ENCODE peak calls at places on chromosome 14, in nine cellular contexts. V is breast epithelium, M is SK-N-MC, W is HCT116, G is esophagus muscularis mucosa, R is transverse colon, J is K562, F is GM12878, H is suprapubic skin. X is an unnamed sample.
A peak's percentile ranks its signal among the peaks of the same experiment; 100 is the strongest.

GRCh38 chr14:93669632-93670031 is 118.7 kb downstream of the PRIMA1 start:
- DNase-seq in J (no peak), V (no peak), G (no peak), F (no peak), M (no peak), R (no peak), H (no peak), W (no peak), X (no peak)

GRCh38 chr14:33788116-33788515 is 162.8 kb downstream of the EGLN3 start:
- DNase-seq in F (no peak), R (no peak), M (no peak), H (no peak), W (no peak), V (no peak), G (no peak), J (no peak), X (no peak)

GRCh38 chr14:36295642-36296627 is 24.5 kb downstream of the MBIP start:
- DNase-seq in J (no peak), H (no peak), R (no peak), G (no peak), V (no peak), F (no peak), M (no peak), W (no peak), X (no peak)

GRCh38 chr14:36208690-36209278 is 32.3 kb upstream of the PTCSC3 start:
- DNase-seq in J (no peak), G (no peak), F (no peak), M (no peak), V (no peak), H (no peak), W (no peak), R (no peak), X (no peak)

GRCh38 chr14:90545431-90545830 is 148.6 kb downstream of the CALM1 start:
- DNase-seq in G (no peak), F (no peak), W (no peak), H (no peak), R (no peak), M (no peak), V (no peak), J (no peak), X (no peak)

GRCh38 chr14:88421286-88421685 is 35.8 kb downstream of the SPATA7 start:
- DNase-seq in V (no peak), W (no peak), H (no peak), R (no peak), F (no peak), J (no peak), M (no peak), G (no peak), X (no peak)

GRCh38 chr14:102055181-102055901 is 31.5 kb downstream of the HSP90AA1 start:
- DNase-seq in M (no peak), J (no peak), R (no peak), G (no peak), W (no peak), H (no peak), F (no peak), V (no peak), X (no peak)

GRCh38 chr14:56754966-56755365 is 55.3 kb downstream of the OTX2 start:
- DNase-seq in V (no peak), G (no peak), W (no peak), J (no peak), R (no peak), F (no peak), M (no peak), H (no peak), X (no peak)

GRCh38 chr14:70622111-70622712 is 19.5 kb upstream of the TTC9 start:
- DNase-seq in J (no peak), H (no peak), G (no peak), V (no peak), M (no peak), R (peak; percentile 52), F (no peak), W (peak; percentile 53), X (peak; percentile 9)

GRCh38 chr14:77041837-77042557 is 13.5 kb upstream of the IRF2BPL start:
- DNase-seq in R (peak; percentile 56), W (no peak), M (no peak), V (peak; percentile 86), F (no peak), G (no peak), H (no peak), J (no peak), X (no peak)

GRCh38 chr14:89280612-89281011 is 136.4 kb downstream of the FOXN3 start:
- DNase-seq in F (no peak), V (no peak), H (peak; percentile 15), W (no peak), J (no peak), M (no peak), G (no peak), R (no peak), X (no peak)

GRCh38 chr14:75880512-75880911 is 101.3 kb downstream of the TGFB3 start:
- DNase-seq in M (no peak), G (no peak), V (no peak), J (no peak), W (no peak), H (no peak), R (no peak), F (no peak), X (no peak)

GRCh38 chr14:71242237-71242748 is 335.0 kb downstream of the PCNX1 start:
- DNase-seq in M (no peak), R (no peak), V (no peak), F (no peak), H (no peak), W (no peak), G (no peak), J (no peak), X (no peak)

GRCh38 chr14:97442363-97442762 is 645.2 kb downstream of the VRK1 start:
- DNase-seq in F (peak; percentile 21), H (no peak), W (no peak), J (no peak), G (no peak), V (no peak), R (no peak), M (no peak), X (no peak)

GRCh38 chr14:55398679-55399078 is 13.0 kb downstream of the ATG14 start:
- DNase-seq in V (no peak), H (no peak), M (no peak), R (no peak), W (peak; percentile 73), J (no peak), G (no peak), F (no peak), X (no peak)

GRCh38 chr14:25607095-25607657 is 557.2 kb upstream of the STXBP6 start:
- DNase-seq in M (no peak), J (no peak), V (no peak), G (no peak), R (no peak), W (no peak), H (no peak), F (no peak), X (no peak)

GRCh38 chr14:74469548-74470518 is 23.3 kb downstream of the NPC2 start:
- DNase-seq in W (no peak), G (peak; percentile 60), H (no peak), M (no peak), J (no peak), R (no peak), F (no peak), V (peak; percentile 58), X (no peak)

GRCh38 chr14:35858521-35859209 is 32.5 kb downstream of the BRMS1L start:
- DNase-seq in G (no peak), F (no peak), R (no peak), W (no peak), M (no peak), V (no peak), J (no peak), H (no peak), X (no peak)

GRCh38 chr14:103107455-103107854 is 12.9 kb downstream of the EXOC3L4 start:
- DNase-seq in V (no peak), G (no peak), J (no peak), W (no peak), R (no peak), H (no peak), F (no peak), M (no peak), X (no peak)

GRCh38 chr14:95156765-95157194 is 549 bp downstream of the DICER1 start:
- DNase-seq in G (no peak), F (no peak), V (peak; percentile 40), W (no peak), M (no peak), J (no peak), R (peak; percentile 36), H (peak; percentile 67), X (no peak)

GRCh38 chr14:36057452-36058142 is 118.9 kb downstream of the PTCSC3 start:
- DNase-seq in J (no peak), W (peak; percentile 16), F (no peak), M (no peak), H (no peak), R (no peak), V (no peak), G (no peak), X (no peak)

GRCh38 chr14:20989787-20990600 is at the start of gene METTL17:
- DNase-seq in M (peak; percentile 94), H (peak; percentile 96), V (peak; percentile 93), F (peak; percentile 91), G (peak; percentile 98), R (peak; percentile 92), J (peak; percentile 43), W (peak; percentile 93), X (peak; percentile 97)
- TF ChIP-seq POLR2AphosphoS5 in M (peak; percentile 76), H (no peak), V (peak; percentile 76), F (peak; percentile 91), G (peak; percentile 79), R (peak; percentile 74), J (no peak), W (peak; percentile 58), X (peak; percentile 88)

DNA sequence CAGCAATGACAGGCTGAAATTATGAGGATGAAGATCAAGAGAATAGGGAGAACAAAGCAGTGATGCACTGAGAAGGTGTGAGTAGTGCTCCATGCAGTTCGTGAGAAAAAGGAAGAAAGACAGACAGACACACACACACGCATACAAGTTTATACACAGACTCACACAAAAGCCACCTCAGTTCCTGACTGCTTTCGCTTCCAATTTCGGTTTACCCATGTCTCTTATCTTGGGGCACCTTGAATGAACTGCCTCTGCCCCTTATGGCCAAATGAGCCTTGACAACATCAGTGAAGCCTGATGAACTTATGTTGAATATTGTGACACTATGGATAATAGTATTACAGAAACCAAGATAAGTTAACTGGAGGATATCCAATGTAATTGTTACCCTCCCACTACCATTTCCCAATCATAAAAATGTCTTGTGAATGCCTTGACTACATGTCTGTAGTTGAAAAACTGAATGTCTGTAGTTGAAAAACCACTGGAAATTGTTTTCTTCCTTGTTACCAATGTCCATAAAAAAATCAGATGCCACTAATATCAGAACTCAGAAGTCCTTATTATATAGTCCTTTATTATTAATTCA is 380.4 kb upstream of the DDHD1 start:
- DNase-seq in F (no peak), W (no peak), J (no peak), G (no peak), H (no peak), V (no peak), R (no peak), M (no peak), X (no peak)
- TF ChIP-seq POLR2AphosphoS5 in F (no peak), W (no peak), J (no peak), G (no peak), H (no peak), V (no peak), R (no peak), M (no peak), X (no peak)

GRCh38 chr14:53979747-53980642 is 23.4 kb upstream of the BMP4 start:
- DNase-seq in W (no peak), H (peak; percentile 72), V (no peak), M (no peak), G (no peak), F (no peak), R (peak; percentile 21), J (no peak), X (no peak)
- TF ChIP-seq POLR2AphosphoS5 in W (no peak), H (no peak), V (no peak), M (no peak), G (no peak), F (no peak), R (no peak), J (no peak), X (no peak)

GRCh38 chr14:44531648-44532047 is 24.6 kb upstream of the FSCB start:
- DNase-seq in H (no peak), M (no peak), R (no peak), J (no peak), V (no peak), G (no peak), W (no peak), F (no peak), X (no peak)
- TF ChIP-seq POLR2AphosphoS5 in H (no peak), M (no peak), R (no peak), J (no peak), V (no peak), G (no peak), W (no peak), F (no peak), X (no peak)